ENCODE peak calls at places on chromosomes 2 and 18, in six cellular contexts. O, I, J, C, W and F are unnamed samples.
A peak's percentile ranks its signal among the peaks of the same experiment; 100 is the strongest.

GRCh38 chr18:79579807-79580480 is 99.7 kb upstream of the CTDP1 start:
- DNase-seq in I (no peak), O (peak; percentile 65), W (no peak), C (no peak), J (no peak), F (peak; percentile 31)

GRCh38 chr2:16239296-16239850 is 299.0 kb downstream of the MYCN start:
- DNase-seq in W (no peak), C (no peak), I (no peak), J (no peak), O (no peak), F (peak; percentile 22)

GRCh38 chr2:11344956-11345671 is 678 bp upstream of the ROCK2 start:
- DNase-seq in I (peak; percentile 63), J (no peak), O (peak; percentile 91), W (peak; percentile 95), C (peak; percentile 52), F (peak; percentile 78)

GRCh38 chr18:3207565-3207964 is 12.2 kb downstream of the MYOM1 start:
- DNase-seq in J (no peak), C (peak; percentile 24), W (peak; percentile 65), O (no peak), I (no peak), F (no peak)

GRCh38 chr18:58495202-58495601 is 133.7 kb downstream of the ALPK2 start:
- DNase-seq in C (no peak), O (no peak), I (no peak), W (peak; percentile 58), J (no peak), F (no peak)

GRCh38 chr2:63862802-63863201 is 21.1 kb downstream of the UGP2 start:
- DNase-seq in I (no peak), C (no peak), O (no peak), J (no peak), W (no peak), F (no peak)

GRCh38 chr18:23066504-23067039 is 68.7 kb upstream of the CABLES1 start:
- DNase-seq in O (no peak), C (no peak), J (no peak), W (no peak), I (no peak), F (no peak)

GRCh38 chr2:229748950-229749349 is 34.6 kb upstream of the DNER start:
- DNase-seq in W (no peak), J (no peak), C (no peak), O (no peak), I (no peak), F (no peak)

GRCh38 chr18:60246606-60247005 is 126.0 kb downstream of the MC4R start:
- DNase-seq in I (no peak), O (no peak), W (no peak), J (no peak), C (no peak), F (no peak)

GRCh38 chr2:10773841-10774341 is 38.7 kb downstream of the PDIA6 start:
- DNase-seq in O (no peak), I (no peak), W (no peak), J (no peak), C (no peak), F (no peak)

GRCh38 chr2:26068602-26069298 is 34.9 kb downstream of the RAB10 start:
- DNase-seq in J (no peak), C (no peak), W (peak; percentile 89), I (no peak), O (no peak), F (no peak)

GRCh38 chr2:231613655-231614558 is 21.2 kb downstream of the TEX44 start:
- DNase-seq in W (peak; percentile 79), I (peak; percentile 72), C (peak; percentile 90), J (peak; percentile 84), O (peak; percentile 96), F (peak; percentile 92)

GRCh38 chr2:104033399-104033798 is 820.5 kb upstream of the POU3F3 start:
- DNase-seq in C (no peak), I (no peak), W (no peak), O (no peak), J (peak; percentile 47), F (no peak)

GRCh38 chr18:10856146-10856545 is 293.2 kb downstream of the PIEZO2 start:
- DNase-seq in W (no peak), J (no peak), I (no peak), C (no peak), O (no peak), F (no peak)

GRCh38 chr2:240759454-240759853 is 60.6 kb downstream of the KIF1A start:
- DNase-seq in O (no peak), C (no peak), J (no peak), I (no peak), W (no peak), F (no peak)

GRCh38 chr18:12086249-12086648 is 7.4 kb upstream of the ANKRD62 start:
- DNase-seq in O (no peak), W (no peak), I (no peak), J (no peak), C (no peak), F (no peak)

GRCh38 chr2:99507964-99508818 is 18.4 kb upstream of the REV1 start:
- DNase-seq in C (no peak), W (no peak), O (no peak), I (no peak), J (no peak), F (no peak)

GRCh38 chr18:13703899-13704298 is 22.5 kb downstream of the FAM210A start:
- DNase-seq in W (peak; percentile 13), J (no peak), O (no peak), C (no peak), I (no peak), F (no peak)

GRCh38 chr2:176081451-176081992 is 2.2 kb downstream of the EVX2 start:
- DNase-seq in C (no peak), O (no peak), W (no peak), I (no peak), J (no peak), F (no peak)

GRCh38 chr2:176079285-176079830 is 4.4 kb downstream of the EVX2 start:
- DNase-seq in O (no peak), W (no peak), I (no peak), J (no peak), C (no peak), F (no peak)

GRCh38 chr2:176080540-176081355 is 3.0 kb downstream of the EVX2 start:
- DNase-seq in O (peak; percentile 64), J (no peak), I (no peak), C (no peak), W (peak; percentile 51), F (no peak)

GRCh38 chr2:176078440-176079284 is 5.1 kb downstream of the EVX2 start:
- DNase-seq in J (no peak), C (no peak), I (no peak), W (no peak), O (no peak), F (no peak)

GRCh38 chr2:176079851-176080539 is 3.8 kb downstream of the EVX2 start:
- DNase-seq in J (peak; percentile 93), C (peak; percentile 45), I (peak; percentile 66), O (no peak), W (peak; percentile 80), F (no peak)
- TF ChIP-seq CTCF in J (peak; percentile 70), C (peak; percentile 87), I (peak; percentile 96), O (no peak), W (peak; percentile 87), F (peak; percentile 95)

GRCh38 chr2:221558107-221558506 is 14.0 kb downstream of the EPHA4 start:
- DNase-seq in O (no peak), C (no peak), W (no peak), I (no peak), J (no peak), F (no peak)
- TF ChIP-seq CTCF in O (no peak), C (no peak), W (no peak), I (no peak), J (no peak), F (no peak)

GRCh38 chr2:111697560-111697959 is 186.4 kb downstream of the ANAPC1 start:
- DNase-seq in C (no peak), O (no peak), W (no peak), I (no peak), J (no peak), F (no peak)

GRCh38 chr2:111701266-111701665 is 182.7 kb downstream of the ANAPC1 start:
- DNase-seq in J (no peak), C (no peak), W (no peak), I (no peak), O (peak; percentile 39), F (no peak)

GRCh38 chr2:111698089-111698488 is 185.9 kb downstream of the ANAPC1 start:
- DNase-seq in C (no peak), J (no peak), O (no peak), W (no peak), I (no peak), F (no peak)

GRCh38 chr2:111701798-111702118 is 182.2 kb downstream of the ANAPC1 start:
- DNase-seq in C (no peak), I (no peak), J (no peak), W (no peak), O (peak; percentile 78), F (peak; percentile 54)

DNA sequence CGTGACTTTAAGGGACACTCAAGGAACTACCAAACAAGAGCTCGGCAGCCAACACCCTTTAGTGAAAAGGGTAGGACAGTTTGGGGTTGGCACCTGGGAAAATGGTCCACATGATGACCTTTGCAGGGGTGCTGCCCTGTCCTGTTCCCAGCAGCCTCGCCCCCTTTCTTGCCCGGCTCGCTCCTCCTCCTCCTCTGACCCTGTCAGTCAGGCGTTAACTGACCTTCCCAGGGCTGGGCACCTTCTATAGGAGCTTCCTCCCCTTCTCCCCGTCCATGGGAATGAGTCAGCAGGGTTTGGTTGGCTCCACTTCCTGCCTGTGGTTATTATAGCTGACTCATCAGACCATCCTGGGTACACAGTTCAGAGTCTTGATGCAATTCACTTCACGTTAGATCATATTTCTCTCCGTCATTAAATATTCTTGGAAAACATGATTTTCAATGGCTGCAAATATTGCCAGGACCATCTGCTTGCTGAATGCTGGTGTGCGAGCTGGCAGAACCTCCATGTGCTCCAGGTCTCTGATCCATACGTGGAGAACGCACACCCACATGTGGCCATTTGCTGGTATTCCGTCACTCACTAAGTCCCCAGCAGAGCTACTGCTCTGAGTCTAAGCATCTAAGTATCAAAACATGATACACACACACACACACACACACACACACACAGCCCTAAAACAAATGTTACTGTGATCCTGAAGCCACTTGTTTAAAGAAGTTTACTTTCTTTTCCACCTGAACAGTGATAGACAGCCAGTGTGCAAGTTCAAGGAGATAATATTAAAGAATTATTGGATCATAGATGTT is 185.0 kb downstream of the ANAPC1 start:
- DNase-seq in J (peak; percentile 27), W (peak; percentile 99), C (peak; percentile 78), O (peak; percentile 91), I (no peak), F (no peak)
- TF ChIP-seq CTCF in J (peak; percentile 41), W (peak; percentile 38), C (no peak), O (no peak), I (peak; percentile 17), F (peak; percentile 30)

DNA sequence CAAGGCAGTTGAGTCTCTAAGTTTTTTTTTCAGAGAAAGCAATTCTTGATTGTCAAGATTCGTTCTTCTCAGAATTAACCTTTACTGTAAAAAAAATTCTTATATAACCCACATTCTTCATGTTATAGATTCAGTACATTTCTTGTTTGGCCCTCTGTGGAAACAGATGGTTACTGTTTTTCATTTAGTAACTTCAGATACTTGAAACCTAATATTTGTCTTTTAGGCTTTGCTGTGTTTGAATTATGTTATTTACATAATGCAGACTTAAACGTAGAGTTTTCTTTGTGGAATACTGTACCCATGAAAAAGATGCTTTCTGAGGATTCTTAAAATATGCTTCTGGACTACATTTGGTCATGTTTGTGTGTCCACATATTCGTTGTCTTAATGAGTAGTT is 48.2 kb downstream of the EML4 start:
- DNase-seq in J (no peak), C (no peak), O (no peak), I (no peak), W (no peak), F (no peak)
- TF ChIP-seq CTCF in J (no peak), C (no peak), O (no peak), I (no peak), W (no peak), F (no peak)

GRCh38 chr2:85602476-85603234 is at the start of gene TMEM150A:
- DNase-seq in C (peak; percentile 98), I (peak; percentile 81), O (peak; percentile 99), J (peak; percentile 98), W (peak; percentile 98), F (peak; percentile 93)
- TF ChIP-seq CTCF in C (peak; percentile 48), I (peak; percentile 49), O (no peak), J (peak; percentile 29), W (no peak), F (peak; percentile 66)